ENCODE peak calls at places on chromosomes 5 and 9, in ten cellular contexts. X is AG10803; W is smooth muscle cell of the brain vasculature; A is stimulated activated CD8-positive, alpha-beta memory T cell treated with anti-CD3 and anti-CD28 coated beads, Interleukin-12 subunit alpha, Interleukin-12 subunit beta, amount 100 ng/mL, for 4 hours; U is H4; V is body of pancreas; D is pancreas; R is iPS-NIHi11; T is right cardiac atrium; J is cardiac fibroblast. O is an unnamed sample.
A peak's percentile ranks its signal among the peaks of the same experiment; 100 is the strongest.

GRCh38 chr5:169576181-169576598 is 7.4 kb upstream of the SPDL1 start:
- DNase-seq in V (no peak), X (peak; percentile 96), T (no peak), R (no peak), U (no peak), W (no peak), J (peak; percentile 94), D (no peak), A (no peak), O (no peak)

GRCh38 chr5:89073045-89073444 is 190.1 kb upstream of the MEF2C start:
- DNase-seq in U (no peak), W (no peak), A (no peak), T (no peak), D (no peak), R (no peak), X (no peak), V (no peak), J (no peak), O (no peak)

GRCh38 chr9:5871785-5872184 is 18.9 kb upstream of the MLANA start:
- DNase-seq in J (no peak), R (no peak), X (peak; percentile 9), T (no peak), D (no peak), V (no peak), W (no peak), A (no peak), U (no peak), O (no peak)

GRCh38 chr9:34252016-34252415 is 73.2 kb downstream of the UBAP1 start:
- DNase-seq in V (no peak), T (no peak), R (no peak), D (no peak), A (no peak), W (no peak), J (peak; percentile 48), X (peak; percentile 11), U (no peak), O (no peak)

GRCh38 chr9:124122321-124122720 is 110.8 kb downstream of the LHX2 start:
- DNase-seq in J (no peak), R (no peak), V (no peak), A (no peak), U (no peak), D (no peak), T (no peak), X (peak; percentile 21), W (no peak), O (no peak)

GRCh38 chr9:94903961-94904421 is 177.5 kb downstream of the AOPEP start:
- DNase-seq in T (no peak), X (peak; percentile 95), V (no peak), W (no peak), U (no peak), R (no peak), A (no peak), J (peak; percentile 77), D (no peak), O (no peak)

GRCh38 chr5:10261065-10261464 is 11.0 kb downstream of the CCT5 start:
- DNase-seq in T (no peak), U (no peak), R (no peak), V (no peak), X (no peak), D (no peak), J (no peak), A (no peak), W (no peak), O (no peak)

GRCh38 chr5:177327539-177328522 is 16.1 kb upstream of the MXD3 start:
- DNase-seq in D (peak; percentile 75), J (peak; percentile 78), A (no peak), T (peak; percentile 81), R (no peak), W (no peak), V (no peak), U (peak; percentile 83), X (no peak), O (no peak)

GRCh38 chr5:82346376-82347212 is 68.4 kb upstream of the RPS23 start:
- DNase-seq in R (no peak), T (peak; percentile 63), W (no peak), X (no peak), U (no peak), V (no peak), D (no peak), A (no peak), J (no peak), O (no peak)

GRCh38 chr9:34510032-34510431 is 12.8 kb downstream of the ENHO start:
- DNase-seq in D (no peak), U (no peak), R (no peak), X (no peak), A (no peak), W (no peak), V (no peak), J (no peak), T (no peak), O (no peak)

GRCh38 chr5:7218146-7218545 is 177.8 kb upstream of the ADCY2 start:
- DNase-seq in D (no peak), T (no peak), W (no peak), X (no peak), R (no peak), U (no peak), A (no peak), V (no peak), J (no peak), O (no peak)

GRCh38 chr9:7782390-7783120 is 17.0 kb downstream of the DMAC1 start:
- DNase-seq in J (no peak), A (no peak), D (no peak), X (peak; percentile 21), R (no peak), W (no peak), V (no peak), U (peak; percentile 10), T (no peak), O (no peak)

GRCh38 chr5:145806923-145807322 is 28.2 kb downstream of the PRELID2 start:
- DNase-seq in U (peak; percentile 36), A (no peak), X (no peak), J (peak; percentile 20), W (no peak), D (no peak), T (no peak), V (no peak), R (no peak), O (no peak)

O was measured in colonic mucosa.